ENCODE peak calls at places on chromosomes 12 and 14, in four cellular contexts. S, M, I and N are unnamed samples.

GRCh38 chr12:131357920-131358319 is 353.0 kb upstream of the SFSWAP start:
- DNase-seq in I (no peak), M (no peak), S (no peak), N (no peak)

GRCh38 chr12:93591137-93591868 is 18.8 kb downstream of the SOCS2 start:
- DNase-seq in S (peak), I (peak), M (peak), N (peak)

GRCh38 chr12:102917026-102917787 is at the start of gene PAH:
- DNase-seq in M (no peak), S (peak), I (peak), N (peak)

GRCh38 chr14:91231446-91231845 is 13.1 kb downstream of the GPR68 start:
- DNase-seq in M (no peak), I (no peak), S (no peak), N (no peak)

GRCh38 chr14:85601246-85601645 is 71.3 kb downstream of the FLRT2 start:
- DNase-seq in M (no peak), I (no peak), S (no peak), N (no peak)

GRCh38 chr14:67782090-67782489 is 34.3 kb downstream of the ZFYVE26 start:
- DNase-seq in M (no peak), I (no peak), S (no peak), N (no peak)

GRCh38 chr12:52019123-52019770 is 12.5 kb downstream of the TAMALIN start:
- DNase-seq in S (no peak), M (no peak), I (peak), N (no peak)

GRCh38 chr12:132391326-132392041 is 62.1 kb upstream of the GALNT9 start:
- DNase-seq in I (no peak), S (no peak), M (no peak), N (peak)

GRCh38 chr14:24662753-24663152 is 28.8 kb upstream of the GZMB start:
- DNase-seq in I (no peak), S (no peak), M (no peak), N (no peak)

GRCh38 chr12:131920902-131921840 is 7.9 kb upstream of the PUS1 start:
- DNase-seq in I (no peak), M (no peak), S (no peak), N (no peak)